ENCODE peak calls at places on chromosome 11, in ten cellular contexts. One of them, this sample, is unnamed.

GRCh38 chr11:65132238-65132987 is 1.9 kb downstream of the SYVN1 start:
- DNase-seq in stimulated activated CD8-positive, alpha-beta memory T cell treated with anti-CD3 and anti-CD28 coated beads, Interleukin-15, amount 100 ng/mL, for 1 hour: no peak
- DNase-seq in GM23338: no peak
- DNase-seq in HEK293T: no peak
- DNase-seq in AML-193: no peak
- DNase-seq in stimulated activated CD4-positive, alpha-beta T cell treated with anti-CD3 and anti-CD28 coated beads, Interleukin-4, amount 100 ng/mL, for 4 hours: no peak
- DNase-seq in HTR-8/SVneo: no peak
- DNase-seq in LoVo: no peak
- DNase-seq in GM12891: no peak
- DNase-seq in neural progenitor cell: no peak
- DNase-seq in this sample: no peak

GRCh38 chr11:2527621-2528291 is 82.9 kb downstream of the KCNQ1 start:
- DNase-seq in stimulated activated CD8-positive, alpha-beta memory T cell treated with anti-CD3 and anti-CD28 coated beads, Interleukin-15, amount 100 ng/mL, for 1 hour: no peak
- DNase-seq in GM23338: no peak
- DNase-seq in HEK293T: no peak
- DNase-seq in AML-193: no peak
- DNase-seq in stimulated activated CD4-positive, alpha-beta T cell treated with anti-CD3 and anti-CD28 coated beads, Interleukin-4, amount 100 ng/mL, for 4 hours: no peak
- DNase-seq in HTR-8/SVneo: no peak
- DNase-seq in LoVo: no peak
- DNase-seq in GM12891: no peak
- DNase-seq in neural progenitor cell: no peak
- DNase-seq in this sample: no peak

GRCh38 chr11:129225190-129225589 is 33.1 kb upstream of the ARHGAP32 start:
- DNase-seq in stimulated activated CD8-positive, alpha-beta memory T cell treated with anti-CD3 and anti-CD28 coated beads, Interleukin-15, amount 100 ng/mL, for 1 hour: no peak
- DNase-seq in GM23338: no peak
- DNase-seq in HEK293T: no peak
- DNase-seq in AML-193: no peak
- DNase-seq in stimulated activated CD4-positive, alpha-beta T cell treated with anti-CD3 and anti-CD28 coated beads, Interleukin-4, amount 100 ng/mL, for 4 hours: no peak
- DNase-seq in HTR-8/SVneo: no peak
- DNase-seq in LoVo: no peak
- DNase-seq in GM12891: no peak
- DNase-seq in neural progenitor cell: no peak
- DNase-seq in this sample: no peak

GRCh38 chr11:65565624-65566453 is 4.4 kb upstream of the ZNRD2 start:
- DNase-seq in stimulated activated CD8-positive, alpha-beta memory T cell treated with anti-CD3 and anti-CD28 coated beads, Interleukin-15, amount 100 ng/mL, for 1 hour: no peak
- DNase-seq in GM23338: no peak
- DNase-seq in HEK293T: no peak
- DNase-seq in AML-193: no peak
- DNase-seq in stimulated activated CD4-positive, alpha-beta T cell treated with anti-CD3 and anti-CD28 coated beads, Interleukin-4, amount 100 ng/mL, for 4 hours: no peak
- DNase-seq in HTR-8/SVneo: no peak
- DNase-seq in LoVo: no peak
- DNase-seq in GM12891: no peak
- DNase-seq in neural progenitor cell: no peak
- DNase-seq in this sample: no peak

GRCh38 chr11:12121504-12121903 is 11.1 kb downstream of the MICAL2 start:
- DNase-seq in stimulated activated CD8-positive, alpha-beta memory T cell treated with anti-CD3 and anti-CD28 coated beads, Interleukin-15, amount 100 ng/mL, for 1 hour: no peak
- DNase-seq in GM23338: no peak
- DNase-seq in HEK293T: no peak
- DNase-seq in AML-193: no peak
- DNase-seq in stimulated activated CD4-positive, alpha-beta T cell treated with anti-CD3 and anti-CD28 coated beads, Interleukin-4, amount 100 ng/mL, for 4 hours: no peak
- DNase-seq in HTR-8/SVneo: no peak
- DNase-seq in LoVo: no peak
- DNase-seq in GM12891: no peak
- DNase-seq in neural progenitor cell: no peak
- DNase-seq in this sample: no peak

GRCh38 chr11:7020183-7020917 is at the start of the genes NLRP14 and ZNF214:
- DNase-seq in stimulated activated CD8-positive, alpha-beta memory T cell treated with anti-CD3 and anti-CD28 coated beads, Interleukin-15, amount 100 ng/mL, for 1 hour: no peak
- DNase-seq in GM23338: peak
- DNase-seq in HEK293T: peak
- DNase-seq in AML-193: no peak
- DNase-seq in stimulated activated CD4-positive, alpha-beta T cell treated with anti-CD3 and anti-CD28 coated beads, Interleukin-4, amount 100 ng/mL, for 4 hours: no peak
- DNase-seq in HTR-8/SVneo: peak
- DNase-seq in LoVo: peak
- DNase-seq in GM12891: no peak
- DNase-seq in neural progenitor cell: peak
- DNase-seq in this sample: peak

GRCh38 chr11:4068962-4069361 is 25.6 kb upstream of the RRM1 start:
- DNase-seq in stimulated activated CD8-positive, alpha-beta memory T cell treated with anti-CD3 and anti-CD28 coated beads, Interleukin-15, amount 100 ng/mL, for 1 hour: no peak
- DNase-seq in GM23338: no peak
- DNase-seq in HEK293T: no peak
- DNase-seq in AML-193: peak
- DNase-seq in stimulated activated CD4-positive, alpha-beta T cell treated with anti-CD3 and anti-CD28 coated beads, Interleukin-4, amount 100 ng/mL, for 4 hours: no peak
- DNase-seq in HTR-8/SVneo: no peak
- DNase-seq in LoVo: no peak
- DNase-seq in GM12891: no peak
- DNase-seq in neural progenitor cell: no peak
- DNase-seq in this sample: no peak

GRCh38 chr11:118364956-118365615 is 5.7 kb downstream of the UBE4A start:
- DNase-seq in stimulated activated CD8-positive, alpha-beta memory T cell treated with anti-CD3 and anti-CD28 coated beads, Interleukin-15, amount 100 ng/mL, for 1 hour: no peak
- DNase-seq in GM23338: no peak
- DNase-seq in HEK293T: no peak
- DNase-seq in AML-193: no peak
- DNase-seq in stimulated activated CD4-positive, alpha-beta T cell treated with anti-CD3 and anti-CD28 coated beads, Interleukin-4, amount 100 ng/mL, for 4 hours: no peak
- DNase-seq in HTR-8/SVneo: no peak
- DNase-seq in LoVo: no peak
- DNase-seq in GM12891: no peak
- DNase-seq in neural progenitor cell: no peak
- DNase-seq in this sample: no peak

GRCh38 chr11:120122921-120123683 is 14.8 kb downstream of the TRIM29 start:
- DNase-seq in stimulated activated CD8-positive, alpha-beta memory T cell treated with anti-CD3 and anti-CD28 coated beads, Interleukin-15, amount 100 ng/mL, for 1 hour: no peak
- DNase-seq in GM23338: no peak
- DNase-seq in HEK293T: no peak
- DNase-seq in AML-193: no peak
- DNase-seq in stimulated activated CD4-positive, alpha-beta T cell treated with anti-CD3 and anti-CD28 coated beads, Interleukin-4, amount 100 ng/mL, for 4 hours: no peak
- DNase-seq in HTR-8/SVneo: no peak
- DNase-seq in LoVo: no peak
- DNase-seq in GM12891: no peak
- DNase-seq in neural progenitor cell: no peak
- DNase-seq in this sample: peak

GRCh38 chr11:42536961-42537360 is 774.8 kb upstream of the API5 start:
- DNase-seq in stimulated activated CD8-positive, alpha-beta memory T cell treated with anti-CD3 and anti-CD28 coated beads, Interleukin-15, amount 100 ng/mL, for 1 hour: no peak
- DNase-seq in GM23338: no peak
- DNase-seq in HEK293T: no peak
- DNase-seq in AML-193: no peak
- DNase-seq in stimulated activated CD4-positive, alpha-beta T cell treated with anti-CD3 and anti-CD28 coated beads, Interleukin-4, amount 100 ng/mL, for 4 hours: no peak
- DNase-seq in HTR-8/SVneo: no peak
- DNase-seq in LoVo: no peak
- DNase-seq in GM12891: no peak
- DNase-seq in neural progenitor cell: no peak
- DNase-seq in this sample: no peak

GRCh38 chr11:2325719-2326118 is 23.9 kb downstream of the TSPAN32 start:
- DNase-seq in stimulated activated CD8-positive, alpha-beta memory T cell treated with anti-CD3 and anti-CD28 coated beads, Interleukin-15, amount 100 ng/mL, for 1 hour: no peak
- DNase-seq in GM23338: no peak
- DNase-seq in HEK293T: no peak
- DNase-seq in AML-193: no peak
- DNase-seq in stimulated activated CD4-positive, alpha-beta T cell treated with anti-CD3 and anti-CD28 coated beads, Interleukin-4, amount 100 ng/mL, for 4 hours: no peak
- DNase-seq in HTR-8/SVneo: no peak
- DNase-seq in LoVo: peak
- DNase-seq in GM12891: no peak
- DNase-seq in neural progenitor cell: no peak
- DNase-seq in this sample: no peak

GRCh38 chr11:45155058-45155551 is 8.7 kb downstream of the PRDM11 start:
- DNase-seq in stimulated activated CD8-positive, alpha-beta memory T cell treated with anti-CD3 and anti-CD28 coated beads, Interleukin-15, amount 100 ng/mL, for 1 hour: no peak
- DNase-seq in GM23338: no peak
- DNase-seq in HEK293T: no peak
- DNase-seq in AML-193: no peak
- DNase-seq in stimulated activated CD4-positive, alpha-beta T cell treated with anti-CD3 and anti-CD28 coated beads, Interleukin-4, amount 100 ng/mL, for 4 hours: no peak
- DNase-seq in HTR-8/SVneo: no peak
- DNase-seq in LoVo: no peak
- DNase-seq in GM12891: no peak
- DNase-seq in neural progenitor cell: no peak
- DNase-seq in this sample: no peak

GRCh38 chr11:2446590-2447252 is 1.9 kb downstream of the KCNQ1 start:
- DNase-seq in stimulated activated CD8-positive, alpha-beta memory T cell treated with anti-CD3 and anti-CD28 coated beads, Interleukin-15, amount 100 ng/mL, for 1 hour: no peak
- DNase-seq in GM23338: no peak
- DNase-seq in HEK293T: no peak
- DNase-seq in AML-193: peak
- DNase-seq in stimulated activated CD4-positive, alpha-beta T cell treated with anti-CD3 and anti-CD28 coated beads, Interleukin-4, amount 100 ng/mL, for 4 hours: no peak
- DNase-seq in HTR-8/SVneo: no peak
- DNase-seq in LoVo: no peak
- DNase-seq in GM12891: no peak
- DNase-seq in neural progenitor cell: no peak
- DNase-seq in this sample: no peak

GRCh38 chr11:65448418-65449196 is 26.0 kb downstream of the NEAT1 start:
- DNase-seq in stimulated activated CD8-positive, alpha-beta memory T cell treated with anti-CD3 and anti-CD28 coated beads, Interleukin-15, amount 100 ng/mL, for 1 hour: no peak
- DNase-seq in GM23338: peak
- DNase-seq in HEK293T: no peak
- DNase-seq in AML-193: no peak
- DNase-seq in stimulated activated CD4-positive, alpha-beta T cell treated with anti-CD3 and anti-CD28 coated beads, Interleukin-4, amount 100 ng/mL, for 4 hours: no peak
- DNase-seq in HTR-8/SVneo: no peak
- DNase-seq in LoVo: no peak
- DNase-seq in GM12891: no peak
- DNase-seq in neural progenitor cell: peak
- DNase-seq in this sample: peak

GRCh38 chr11:47002366-47002765 is 65.8 kb downstream of the CSTPP1 start:
- DNase-seq in stimulated activated CD8-positive, alpha-beta memory T cell treated with anti-CD3 and anti-CD28 coated beads, Interleukin-15, amount 100 ng/mL, for 1 hour: no peak
- DNase-seq in GM23338: no peak
- DNase-seq in HEK293T: no peak
- DNase-seq in AML-193: peak
- DNase-seq in stimulated activated CD4-positive, alpha-beta T cell treated with anti-CD3 and anti-CD28 coated beads, Interleukin-4, amount 100 ng/mL, for 4 hours: no peak
- DNase-seq in HTR-8/SVneo: no peak
- DNase-seq in LoVo: no peak
- DNase-seq in GM12891: no peak
- DNase-seq in neural progenitor cell: no peak
- DNase-seq in this sample: no peak

GRCh38 chr11:77113382-77114088 is 10.9 kb downstream of the OMP start:
- DNase-seq in stimulated activated CD8-positive, alpha-beta memory T cell treated with anti-CD3 and anti-CD28 coated beads, Interleukin-15, amount 100 ng/mL, for 1 hour: no peak
- DNase-seq in GM23338: peak
- DNase-seq in HEK293T: peak
- DNase-seq in AML-193: peak
- DNase-seq in stimulated activated CD4-positive, alpha-beta T cell treated with anti-CD3 and anti-CD28 coated beads, Interleukin-4, amount 100 ng/mL, for 4 hours: no peak
- DNase-seq in HTR-8/SVneo: peak
- DNase-seq in LoVo: no peak
- DNase-seq in GM12891: peak
- DNase-seq in neural progenitor cell: peak
- DNase-seq in this sample: peak

GRCh38 chr11:41309111-41309522 is 150.3 kb downstream of the LRRC4C start:
- DNase-seq in stimulated activated CD8-positive, alpha-beta memory T cell treated with anti-CD3 and anti-CD28 coated beads, Interleukin-15, amount 100 ng/mL, for 1 hour: no peak
- DNase-seq in GM23338: peak
- DNase-seq in HEK293T: no peak
- DNase-seq in AML-193: no peak
- DNase-seq in stimulated activated CD4-positive, alpha-beta T cell treated with anti-CD3 and anti-CD28 coated beads, Interleukin-4, amount 100 ng/mL, for 4 hours: no peak
- DNase-seq in HTR-8/SVneo: no peak
- DNase-seq in LoVo: no peak
- DNase-seq in GM12891: no peak
- DNase-seq in neural progenitor cell: no peak
- DNase-seq in this sample: no peak

GRCh38 chr11:68928481-68928880 is 24.8 kb downstream of the IGHMBP2 start:
- DNase-seq in stimulated activated CD8-positive, alpha-beta memory T cell treated with anti-CD3 and anti-CD28 coated beads, Interleukin-15, amount 100 ng/mL, for 1 hour: no peak
- DNase-seq in GM23338: no peak
- DNase-seq in HEK293T: no peak
- DNase-seq in AML-193: no peak
- DNase-seq in stimulated activated CD4-positive, alpha-beta T cell treated with anti-CD3 and anti-CD28 coated beads, Interleukin-4, amount 100 ng/mL, for 4 hours: no peak
- DNase-seq in HTR-8/SVneo: no peak
- DNase-seq in LoVo: no peak
- DNase-seq in GM12891: no peak
- DNase-seq in neural progenitor cell: no peak
- DNase-seq in this sample: no peak